ENCODE peak calls at places on chromosomes 11 and 22, in six cellular contexts. Q is left ventricle myocardium inferior; K is CD4-positive, CD25-positive, alpha-beta regulatory T cell; A is right lobe of liver; W is dorsolateral prefrontal cortex; L is brain microvascular endothelial cell. V is an unnamed sample.

GRCh38 chr11:86574493-86575207 is 97.8 kb downstream of the ME3 start:
- DNase-seq in L (peak), K (no peak), Q (no peak), W (no peak), A (no peak), V (no peak)

GRCh38 chr11:69867076-69868002 is 48.1 kb upstream of the FGF3 start:
- DNase-seq in Q (no peak), A (peak), L (peak), K (no peak), W (no peak), V (no peak)

GRCh38 chr22:19713650-19714319 is 518 bp upstream of the SEPTIN5 start:
- DNase-seq in K (no peak), W (no peak), Q (peak), L (no peak), A (no peak), V (no peak)

GRCh38 chr11:37712246-37712645 is 1114.2 kb upstream of the RAG2 start:
- DNase-seq in K (no peak), L (peak), A (no peak), Q (no peak), W (no peak), V (no peak)

GRCh38 chr11:76179147-76179546 is 27.2 kb downstream of the WNT11 start:
- DNase-seq in A (no peak), Q (no peak), W (no peak), L (no peak), K (no peak), V (no peak)

GRCh38 chr11:81725691-81726090 is 1008.0 kb downstream of the FAM181B start:
- DNase-seq in A (no peak), K (no peak), L (peak), W (no peak), Q (no peak), V (no peak)

GRCh38 chr11:119615003-119615878 is 113.8 kb downstream of the NECTIN1 start:
- DNase-seq in K (no peak), L (peak), A (no peak), W (peak), Q (no peak), V (no peak)

GRCh38 chr11:62508336-62509058 is 38.1 kb downstream of the AHNAK start:
- DNase-seq in A (peak), Q (peak), W (peak), L (peak), K (no peak), V (no peak)

GRCh38 chr22:26170795-26171194 is 1.5 kb downstream of the SEZ6L start:
- DNase-seq in K (no peak), Q (peak), W (no peak), A (no peak), L (no peak), V (no peak)

GRCh38 chr11:116427337-116427902 is 345.4 kb downstream of the BUD13 start:
- DNase-seq in W (no peak), Q (no peak), K (no peak), A (no peak), L (no peak), V (no peak)

GRCh38 chr11:13101836-13102574 is 92.9 kb downstream of the RASSF10 start:
- DNase-seq in A (no peak), K (no peak), Q (no peak), W (no peak), L (no peak), V (no peak)

GRCh38 chr22:19292262-19293230 is 1.0 kb upstream of the CLTCL1 start:
- DNase-seq in L (no peak), W (peak), A (peak), Q (peak), K (no peak), V (no peak)

DNA sequence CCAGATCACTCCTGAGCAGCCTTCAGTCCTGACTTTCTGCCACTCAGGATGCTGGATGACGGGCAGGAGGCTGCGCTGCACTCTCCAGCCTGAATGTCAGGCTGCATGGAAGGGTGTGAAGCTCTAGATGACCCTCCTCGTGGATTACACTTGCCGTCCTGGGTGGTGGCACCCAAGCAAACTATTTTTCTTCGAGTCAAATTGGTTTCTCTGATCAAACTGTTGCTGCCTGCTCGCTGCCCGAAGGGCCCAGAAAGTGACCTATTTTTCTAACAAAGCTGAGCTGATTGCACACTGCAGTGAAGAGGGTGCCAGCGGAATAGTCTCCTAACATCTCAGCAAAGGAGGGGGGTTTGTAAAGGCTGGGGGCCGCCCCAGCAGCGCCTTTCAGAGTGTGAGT is 537.9 kb downstream of the BRD1 start:
- DNase-seq in Q (no peak), L (no peak), K (no peak), W (no peak), A (no peak), V (no peak)
- H3K27ac ChIP-seq in Q (no peak), L (no peak), K (no peak), W (no peak), A (no peak), V (no peak)

GRCh38 chr22:40383905-40384304 is 13.5 kb downstream of the SGSM3 start:
- DNase-seq in Q (no peak), K (no peak), W (no peak), L (peak), A (no peak), V (no peak)

GRCh38 chr22:40385041-40385782 is 14.8 kb downstream of the SGSM3 start:
- DNase-seq in W (no peak), Q (no peak), K (peak), L (no peak), A (no peak), V (no peak)

GRCh38 chr22:40376149-40376548 is 5.8 kb downstream of the SGSM3 start:
- DNase-seq in K (no peak), Q (no peak), W (no peak), L (no peak), A (no peak), V (no peak)

GRCh38 chr22:40377931-40378330 is 7.5 kb downstream of the SGSM3 start:
- DNase-seq in Q (no peak), W (no peak), K (no peak), A (no peak), L (no peak), V (no peak)

DNA sequence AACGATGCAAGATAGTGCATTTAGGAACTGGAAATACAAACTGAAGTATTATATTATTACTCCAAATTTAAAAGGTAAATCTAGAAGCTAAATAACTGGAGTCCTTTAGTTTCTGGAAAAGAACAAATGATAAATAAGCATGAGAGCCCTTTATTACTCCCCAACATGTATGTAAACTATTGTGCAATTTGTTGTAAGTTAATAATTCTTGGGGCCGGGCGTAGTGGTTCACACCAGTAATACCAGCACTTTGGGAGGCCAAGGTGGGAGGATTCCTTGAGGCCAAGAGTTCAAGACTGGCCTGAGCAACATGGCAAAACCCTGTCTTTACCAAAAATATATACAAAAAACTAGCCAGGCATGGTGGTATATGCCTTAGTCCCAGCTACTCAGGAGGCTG is 11.1 kb downstream of the SGSM3 start:
- DNase-seq in Q (no peak), L (no peak), K (no peak), W (no peak), A (no peak), V (no peak)
- H3K27ac ChIP-seq in Q (no peak), L (no peak), K (no peak), W (no peak), A (no peak), V (no peak)

GRCh38 chr22:30078320-30079311 is 1.6 kb upstream of the HORMAD2 start:
- DNase-seq in Q (no peak), W (no peak), L (no peak), K (peak), A (no peak), V (no peak)
- H3K27ac ChIP-seq in Q (no peak), W (no peak), L (no peak), K (peak), A (peak), V (no peak)

DNA sequence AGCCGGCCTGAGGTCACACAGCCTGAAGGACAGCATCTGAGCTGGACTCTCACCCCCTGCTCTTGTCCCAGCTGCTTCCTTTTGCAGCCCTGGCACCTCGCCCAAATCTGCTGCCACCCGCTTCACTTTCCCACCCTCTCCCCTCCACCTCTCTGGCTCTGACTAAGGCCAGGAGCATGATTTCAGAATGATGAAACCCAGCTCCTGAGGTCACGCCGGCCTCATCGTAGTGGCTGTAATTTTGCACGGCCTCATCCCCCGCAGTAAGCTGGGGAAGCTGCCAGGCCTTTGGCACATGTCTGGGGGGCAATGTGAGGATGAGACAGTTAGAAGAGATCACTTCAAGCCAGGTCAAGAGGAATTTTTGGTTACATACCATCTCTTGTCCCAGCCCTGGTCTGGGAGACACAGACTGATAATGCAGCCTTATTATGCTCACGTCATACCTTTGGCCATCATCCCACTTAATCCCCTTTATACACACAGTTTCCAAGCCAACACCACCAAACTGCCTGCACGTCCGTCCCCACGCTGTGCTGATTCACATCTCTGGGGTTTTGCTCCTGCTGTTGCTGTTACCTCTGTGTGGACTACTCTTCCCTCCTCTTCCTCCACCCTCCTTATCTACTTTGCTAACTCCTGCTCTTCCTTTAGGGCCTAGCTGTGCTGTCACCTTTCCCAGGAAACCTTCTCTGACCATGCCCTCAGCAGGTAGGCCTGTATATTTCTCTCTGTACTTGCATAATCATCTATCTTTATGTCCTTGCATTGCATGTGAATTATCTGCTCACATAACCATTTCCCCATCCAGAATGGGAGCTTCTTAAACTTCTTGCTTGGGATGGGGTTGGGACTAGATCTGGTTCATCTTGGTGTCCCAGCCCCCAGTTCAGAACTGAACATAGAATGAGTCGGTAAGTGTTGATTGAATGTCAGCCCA is 58.0 kb downstream of the CHRDL2 start:
- DNase-seq in K (no peak), L (peak), W (no peak), Q (peak), A (peak), V (no peak)
- H3K27ac ChIP-seq in K (no peak), L (peak), W (peak), Q (peak), A (no peak), V (peak)

GRCh38 chr11:8911040-8911823 is at the start of gene AKIP1:
- DNase-seq in Q (peak), K (peak), A (peak), L (peak), W (peak), V (peak)

GRCh38 chr11:8913961-8914660 is 3.1 kb downstream of the AKIP1 start:
- DNase-seq in L (peak), A (no peak), Q (no peak), K (peak), W (no peak), V (no peak)

GRCh38 chr11:8908099-8908498 is 2.9 kb upstream of the AKIP1 start:
- DNase-seq in W (no peak), A (no peak), Q (no peak), L (no peak), K (no peak), V (no peak)

GRCh38 chr11:8907116-8907515 is 3.9 kb upstream of the AKIP1 start:
- DNase-seq in K (no peak), A (no peak), W (no peak), L (no peak), Q (no peak), V (no peak)

DNA sequence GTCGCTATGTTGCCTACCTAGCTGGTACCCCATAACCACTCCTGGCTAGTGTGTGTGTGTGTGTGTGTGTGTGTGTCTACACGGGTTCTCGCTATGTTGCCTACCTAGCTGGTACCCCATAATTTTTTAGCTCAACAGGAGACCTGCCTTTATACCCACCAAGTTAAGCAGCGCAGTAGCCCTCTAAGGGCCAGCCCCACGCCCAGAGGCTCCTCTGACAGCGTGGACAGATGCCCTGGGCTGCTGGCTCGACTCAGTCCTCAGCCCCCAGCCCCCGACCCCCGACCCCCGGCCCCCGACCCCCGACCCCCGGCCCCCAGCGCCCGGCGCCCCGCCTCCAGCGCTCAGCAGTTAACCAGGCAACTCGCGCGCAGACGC is 338 bp upstream of the AKIP1 start:
- DNase-seq in W (no peak), K (no peak), Q (no peak), L (no peak), A (no peak), V (no peak)
- H3K27ac ChIP-seq in W (no peak), K (peak), Q (peak), L (no peak), A (no peak), V (peak)